ENCODE peak calls at places on chromosomes 2 and 18, in four cellular contexts. H is GM12891, A is GM12878, N is K562. Q is an unnamed sample.

GRCh38 chr2:234161932-234162331 is 111.4 kb downstream of the SPP2 start:
- DNase-seq in H (no peak), A (no peak), N (no peak), Q (no peak)

GRCh38 chr2:237482485-237482884 is 4.6 kb upstream of the MLPH start:
- DNase-seq in H (no peak), A (no peak), N (no peak), Q (no peak)

GRCh38 chr2:55011741-55012574 is 38.3 kb downstream of the RTN4 start:
- DNase-seq in H (no peak), A (no peak), N (no peak), Q (no peak)

GRCh38 chr18:78558101-78558810 is 421.4 kb upstream of the SALL3 start:
- DNase-seq in H (no peak), A (no peak), N (no peak), Q (no peak)

GRCh38 chr18:50104421-50104820 is 90.5 kb downstream of the MYO5B start:
- DNase-seq in H (no peak), A (no peak), N (no peak), Q (no peak)

GRCh38 chr2:196233033-196233807 is 61.8 kb upstream of the STK17B start:
- DNase-seq in H (no peak), A (no peak), N (no peak), Q (no peak)

GRCh38 chr2:159600752-159601151 is 15.6 kb downstream of the BAZ2B start:
- DNase-seq in H (no peak), A (no peak), N (no peak), Q (no peak)

GRCh38 chr18:49814147-49814499 is 790 bp upstream of the ACAA2 start:
- DNase-seq in H (no peak), A (no peak), N (peak), Q (peak)

GRCh38 chr2:96025107-96025492 is 9.6 kb downstream of the GPAT2 start:
- DNase-seq in H (no peak), A (no peak), N (no peak), Q (no peak)

GRCh38 chr2:241854342-241855244 is 4.1 kb downstream of the PDCD1 start:
- DNase-seq in H (peak), A (no peak), N (peak), Q (no peak)

GRCh38 chr2:178477443-178478099 is 829 bp downstream of the FKBP7 start:
- DNase-seq in H (no peak), A (no peak), N (no peak), Q (no peak)

GRCh38 chr18:11987527-11987926 is 6.2 kb downstream of the IMPA2 start:
- DNase-seq in H (no peak), A (no peak), N (no peak), Q (peak)

GRCh38 chr2:242034996-242035814 is 165.7 kb downstream of the RTP5 start:
- DNase-seq in H (no peak), A (no peak), N (no peak), Q (no peak)

GRCh38 chr2:235514627-235515363 is 21.0 kb downstream of the AGAP1 start:
- DNase-seq in H (no peak), A (no peak), N (no peak), Q (no peak)

GRCh38 chr2:96873651-96874096 is 3.8 kb upstream of the SEMA4C start:
- DNase-seq in H (no peak), A (no peak), N (no peak), Q (no peak)

GRCh38 chr2:73892631-73893329 is at the start of gene ACTG2:
- DNase-seq in H (no peak), A (no peak), N (no peak), Q (no peak)

GRCh38 chr2:146532748-146533147 is 1312.1 kb upstream of the ACVR2A start:
- DNase-seq in H (no peak), A (no peak), N (no peak), Q (no peak)

GRCh38 chr18:33116376-33116775 is 324.1 kb downstream of the CCDC178 start:
- DNase-seq in H (no peak), A (no peak), N (no peak), Q (no peak)

GRCh38 chr2:59590802-59591201 is 962.7 kb downstream of the BCL11A start:
- DNase-seq in H (no peak), A (no peak), N (no peak), Q (no peak)

GRCh38 chr2:168633200-168633599 is 169.2 kb upstream of the NOSTRIN start:
- DNase-seq in H (no peak), A (no peak), N (no peak), Q (no peak)

GRCh38 chr2:27379840-27380625 is 501 bp downstream of the ZNF513 start:
- DNase-seq in H (no peak), A (no peak), N (peak), Q (peak)

GRCh38 chr2:147331790-147332419 is 512.9 kb upstream of the ACVR2A start:
- DNase-seq in H (no peak), A (no peak), N (no peak), Q (no peak)

GRCh38 chr2:74884866-74885265 is 50.9 kb downstream of the HK2 start:
- DNase-seq in H (no peak), A (no peak), N (no peak), Q (no peak)

GRCh38 chr2:201218780-201219179 is 35.8 kb downstream of the CASP10 start:
- DNase-seq in H (no peak), A (no peak), N (no peak), Q (no peak)

GRCh38 chr2:127531133-127531709 is 4.3 kb upstream of the MYO7B start:
- DNase-seq in H (no peak), A (no peak), N (no peak), Q (no peak)

GRCh38 chr18:38933910-38934510 is 1368.4 kb upstream of the CELF4 start:
- DNase-seq in H (no peak), A (no peak), N (no peak), Q (no peak)

GRCh38 chr2:71609958-71610357 is 156.6 kb downstream of the DYSF start:
- DNase-seq in H (no peak), A (no peak), N (no peak), Q (no peak)

GRCh38 chr2:204730588-204730987 is 185.3 kb downstream of the PARD3B start:
- DNase-seq in H (no peak), A (no peak), N (no peak), Q (no peak)

GRCh38 chr18:68454511-68455228 is 260.2 kb downstream of the TMX3 start:
- DNase-seq in H (no peak), A (no peak), N (no peak), Q (no peak)

GRCh38 chr18:48851563-48851962 is 99.2 kb downstream of the SMAD7 start:
- DNase-seq in H (no peak), A (no peak), N (no peak), Q (no peak)

GRCh38 chr2:95270541-95271081 is 3.6 kb upstream of the PROM2 start:
- DNase-seq in H (no peak), A (no peak), N (no peak), Q (no peak)

GRCh38 chr2:231364061-231364460 is 31.4 kb upstream of the B3GNT7 start:
- DNase-seq in H (no peak), A (no peak), N (no peak), Q (no peak)

GRCh38 chr2:128623776-128624424 is 305.2 kb upstream of the HS6ST1 start:
- DNase-seq in H (peak), A (peak), N (no peak), Q (peak)

GRCh38 chr2:203859030-203859854 is 8.3 kb upstream of the CTLA4 start:
- DNase-seq in H (no peak), A (no peak), N (no peak), Q (no peak)

GRCh38 chr18:73980289-73980979 is 167.2 kb downstream of the FBXO15 start:
- DNase-seq in H (no peak), A (no peak), N (peak), Q (no peak)

GRCh38 chr2:129274038-129274415 is 705.4 kb upstream of the RAB6C start:
- DNase-seq in H (no peak), A (no peak), N (no peak), Q (no peak)

GRCh38 chr2:80392446-80392845 is 87.9 kb upstream of the LRRTM1 start:
- DNase-seq in H (no peak), A (no peak), N (no peak), Q (no peak)

GRCh38 chr2:155792666-155793065 is 539.9 kb downstream of the NR4A2 start:
- DNase-seq in H (no peak), A (no peak), N (no peak), Q (no peak)

GRCh38 chr2:29223851-29224692 is 108.9 kb downstream of the CLIP4 start:
- DNase-seq in H (no peak), A (no peak), N (no peak), Q (no peak)

GRCh38 chr2:29224693-29225551 is 109.7 kb downstream of the CLIP4 start:
- DNase-seq in H (no peak), A (no peak), N (no peak), Q (no peak)

GRCh38 chr2:29226808-29227207 is 111.6 kb downstream of the CLIP4 start:
- DNase-seq in H (no peak), A (no peak), N (no peak), Q (no peak)

GRCh38 chr2:29226375-29226774 is 111.2 kb downstream of the CLIP4 start:
- DNase-seq in H (no peak), A (no peak), N (no peak), Q (no peak)

GRCh38 chr2:29225814-29226213 is 110.6 kb downstream of the CLIP4 start:
- DNase-seq in H (no peak), A (no peak), N (no peak), Q (no peak)
- TF ChIP-seq SPI1 in H (no peak), A (no peak), N (no peak), Q (no peak)

GRCh38 chr2:7844414-7844961 is 837.4 kb upstream of the ID2 start:
- DNase-seq in H (no peak), A (no peak), N (no peak), Q (no peak)
- TF ChIP-seq SPI1 in H (no peak), A (no peak), N (no peak), Q (no peak)

GRCh38 chr2:19369341-19369955 is 11.0 kb upstream of the OSR1 start:
- DNase-seq in H (no peak), A (no peak), N (no peak), Q (no peak)
- TF ChIP-seq SPI1 in H (no peak), A (no peak), N (no peak), Q (no peak)

GRCh38 chr18:63255435-63255834 is 64.1 kb downstream of the BCL2 start:
- DNase-seq in H (no peak), A (no peak), N (no peak), Q (no peak)

GRCh38 chr18:63257453-63257852 is 62.1 kb downstream of the BCL2 start:
- DNase-seq in H (no peak), A (no peak), N (no peak), Q (no peak)

GRCh38 chr18:63254716-63255399 is 64.7 kb downstream of the BCL2 start:
- DNase-seq in H (no peak), A (no peak), N (no peak), Q (no peak)

GRCh38 chr18:63253018-63253417 is 66.6 kb downstream of the BCL2 start:
- DNase-seq in H (no peak), A (no peak), N (no peak), Q (peak)

DNA sequence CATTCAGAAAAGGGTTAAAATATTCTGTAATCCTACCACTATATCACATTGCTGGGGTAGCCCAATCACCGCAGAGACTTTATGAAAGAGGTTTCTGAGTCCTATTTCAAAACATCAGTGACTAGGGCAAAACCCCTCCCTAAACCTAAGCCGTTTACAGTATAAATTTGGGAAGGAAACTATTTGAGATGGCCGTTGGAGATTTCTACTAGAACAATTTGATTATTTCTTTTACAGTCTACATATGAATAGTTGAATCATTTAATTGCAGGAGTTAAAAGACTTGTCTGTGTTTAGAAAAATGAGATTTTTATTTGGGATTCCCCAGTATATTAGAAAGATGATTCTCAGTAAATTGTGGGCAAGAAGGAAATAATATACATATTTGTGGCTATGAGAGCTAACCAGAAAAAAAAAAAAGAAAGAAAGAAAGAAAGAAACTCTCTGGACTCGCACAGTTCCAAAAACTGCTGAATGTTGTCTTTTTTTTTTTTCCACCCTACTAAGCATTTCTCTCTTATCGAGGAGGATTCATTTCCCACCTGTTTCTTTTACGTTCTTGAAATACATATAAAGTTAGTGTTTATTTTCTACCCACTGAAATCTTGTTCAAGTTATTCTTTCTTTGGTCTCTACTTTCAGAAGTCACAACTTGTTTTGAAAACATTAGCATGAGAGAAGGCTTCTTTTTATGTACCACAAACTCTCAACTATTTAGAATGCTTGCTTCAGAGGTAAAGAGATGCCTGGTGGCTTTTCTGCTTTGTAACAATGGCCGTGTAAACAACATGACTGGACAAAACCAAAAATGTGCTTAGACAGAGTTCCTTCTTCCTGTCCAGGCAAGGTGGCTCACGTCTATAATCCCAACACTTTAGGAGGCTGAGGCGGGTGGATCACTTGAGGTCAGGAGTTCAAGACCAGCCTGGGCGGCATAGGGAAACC is 65.9 kb downstream of the BCL2 start:
- DNase-seq in H (no peak), A (no peak), N (no peak), Q (peak)
- TF ChIP-seq SPI1 in H (no peak), A (no peak), N (no peak), Q (no peak)

GRCh38 chr2:28951910-28952805 is 28.9 kb upstream of the TOGARAM2 start:
- DNase-seq in H (no peak), A (no peak), N (no peak), Q (peak)
- TF ChIP-seq SPI1 in H (no peak), A (no peak), N (no peak), Q (no peak)

GRCh38 chr18:57150828-57151227 is 3.9 kb downstream of the BOD1L2 start:
- DNase-seq in H (no peak), A (no peak), N (no peak), Q (no peak)
- TF ChIP-seq SPI1 in H (no peak), A (no peak), N (no peak), Q (no peak)

Q was measured in HL-60.